ENCODE peak calls at places on chromosomes 3 and 15, in seven cellular contexts. R is T-cell; M is CD8-positive, alpha-beta memory T cell; G is T-helper 1 cell; E is right cardiac atrium; D is psoas muscle; K is Kasumi-1. Q is an unnamed sample.

GRCh38 chr15:77415450-77416448 is 4.2 kb downstream of the PEAK1 start:
- DNase-seq in R (no peak), M (no peak), G (no peak), E (peak), D (no peak), K (peak), Q (no peak)

GRCh38 chr15:31270767-31271166 is 55.9 kb upstream of the KLF13 start:
- DNase-seq in R (no peak), M (no peak), G (no peak), E (no peak), D (peak), K (peak), Q (no peak)

GRCh38 chr15:38220874-38221273 is 31.8 kb upstream of the SPRED1 start:
- DNase-seq in R (no peak), M (no peak), G (no peak), E (no peak), D (no peak), K (no peak), Q (no peak)

GRCh38 chr15:35506272-35506870 is 39.6 kb downstream of the DPH6 start:
- DNase-seq in R (no peak), M (no peak), G (no peak), E (no peak), D (no peak), K (no peak), Q (no peak)

GRCh38 chr3:59212128-59212764 is 162.4 kb upstream of the CFAP20DC start:
- DNase-seq in R (no peak), M (no peak), G (no peak), E (no peak), D (no peak), K (peak), Q (peak)

GRCh38 chr3:116000315-116000714 is 377.0 kb downstream of the GAP43 start:
- DNase-seq in R (no peak), M (no peak), G (no peak), E (no peak), D (no peak), K (no peak), Q (no peak)

GRCh38 chr15:87764461-87765236 is 491.9 kb downstream of the NTRK3 start:
- DNase-seq in R (no peak), M (no peak), G (no peak), E (no peak), D (no peak), K (no peak), Q (no peak)

GRCh38 chr3:133413166-133414020 is 13.5 kb downstream of the BFSP2 start:
- DNase-seq in R (no peak), M (no peak), G (no peak), E (no peak), D (no peak), K (no peak), Q (peak)

GRCh38 chr3:50515565-50516047 is 12.2 kb upstream of the CACNA2D2 start:
- DNase-seq in R (no peak), M (no peak), G (no peak), E (peak), D (peak), K (no peak), Q (peak)

GRCh38 chr15:60844431-60845174 is 365.7 kb upstream of the ICE2 start:
- DNase-seq in R (peak), M (peak), G (peak), E (no peak), D (no peak), K (no peak), Q (no peak)

GRCh38 chr3:46662771-46663551 is 30.5 kb downstream of the ALS2CL start:
- DNase-seq in R (no peak), M (no peak), G (no peak), E (peak), D (peak), K (no peak), Q (no peak)

GRCh38 chr15:93088981-93089854 is at the start of gene RGMA:
- DNase-seq in R (no peak), M (no peak), G (no peak), E (no peak), D (peak), K (no peak), Q (peak)

GRCh38 chr15:90710436-90710835 is 6.7 kb upstream of the BLM start:
- DNase-seq in R (no peak), M (no peak), G (no peak), E (no peak), D (no peak), K (no peak), Q (no peak)